ENCODE peak calls at places on chromosomes 6 and 20, in six cellular contexts. Q is HS-27A; V is mucosa of gallbladder; H is kidney glomerular epithelial cell; K is NCI-H1417; J is activated T-helper 9 cell treated with anti-CD3 and anti-CD28 coated beads, Interleukin-2, amount 50 U/mL, for 16 hours. O is an unnamed sample.

GRCh38 chr6:37897321-37897720 is 77.8 kb downstream of the ZFAND3 start:
- DNase-seq in Q (peak), V (no peak), K (no peak), H (no peak), J (no peak), O (no peak)

GRCh38 chr6:5425267-5425666 is 164.0 kb downstream of the FARS2 start:
- DNase-seq in V (no peak), J (no peak), Q (no peak), K (no peak), H (no peak), O (no peak)

GRCh38 chr6:38784506-38785235 is 69.6 kb downstream of the DNAH8 start:
- DNase-seq in H (no peak), K (no peak), J (no peak), V (no peak), Q (peak), O (no peak)

GRCh38 chr6:98924647-98925046 is 23.1 kb downstream of the FBXL4 start:
- DNase-seq in Q (no peak), H (no peak), K (no peak), V (peak), J (no peak), O (peak)

GRCh38 chr6:141426400-141426980 is 706.2 kb upstream of the GJE1 start:
- DNase-seq in V (no peak), J (no peak), Q (no peak), K (no peak), H (no peak), O (no peak)

GRCh38 chr6:44297063-44298038 is 15.8 kb downstream of the AARS2 start:
- DNase-seq in H (no peak), Q (no peak), V (peak), J (peak), K (peak), O (peak)

GRCh38 chr6:5507056-5507722 is 245.9 kb downstream of the FARS2 start:
- DNase-seq in K (no peak), H (peak), V (no peak), J (no peak), Q (no peak), O (no peak)

GRCh38 chr6:170283212-170284081 is 7.4 kb downstream of the DLL1 start:
- DNase-seq in H (no peak), J (no peak), K (no peak), Q (no peak), V (no peak), O (no peak)

GRCh38 chr6:139369568-139370046 is 4.8 kb downstream of the CITED2 start:
- DNase-seq in Q (no peak), J (no peak), V (no peak), H (peak), K (peak), O (peak)

GRCh38 chr20:3727333-3728035 is 5.0 kb upstream of the HSPA12B start:
- DNase-seq in V (no peak), Q (no peak), H (no peak), J (no peak), K (no peak), O (peak)

GRCh38 chr20:51412991-51413471 is 129.5 kb downstream of the NFATC2 start:
- DNase-seq in Q (no peak), H (no peak), K (no peak), J (no peak), V (peak), O (peak)

GRCh38 chr6:40788661-40789111 is 201.5 kb upstream of the LRFN2 start:
- DNase-seq in J (no peak), Q (no peak), H (no peak), K (no peak), V (no peak), O (peak)

GRCh38 chr20:63889241-63890200 is 5.4 kb upstream of the DNAJC5 start:
- DNase-seq in V (no peak), H (no peak), J (no peak), K (no peak), Q (no peak), O (no peak)

GRCh38 chr6:80454197-80454596 is 347.7 kb downstream of the BCKDHB start:
- DNase-seq in K (no peak), H (peak), Q (no peak), V (no peak), J (no peak), O (no peak)

GRCh38 chr20:53939554-53940355 is 130.6 kb downstream of the BCAS1 start:
- DNase-seq in J (peak), Q (peak), K (no peak), V (peak), H (peak), O (peak)

GRCh38 chr20:36950432-36951197 is 893 bp downstream of the SAMHD1 start:
- DNase-seq in K (peak), H (no peak), J (peak), V (no peak), Q (no peak), O (peak)

GRCh38 chr6:125749864-125750691 is 646 bp downstream of the HEY2 start:
- DNase-seq in K (peak), J (no peak), H (no peak), Q (no peak), V (no peak), O (peak)

GRCh38 chr6:74731204-74731603 is 474.6 kb downstream of the COL12A1 start:
- DNase-seq in K (peak), V (no peak), J (no peak), H (no peak), Q (no peak), O (no peak)

GRCh38 chr6:47698342-47698787 is at the start of gene ADGRF4:
- DNase-seq in J (no peak), Q (peak), H (peak), V (peak), K (no peak), O (peak)

GRCh38 chr6:46888031-46888430 is 33.7 kb downstream of the ADGRF5 start:
- DNase-seq in J (no peak), K (no peak), H (no peak), V (no peak), Q (no peak), O (no peak)

GRCh38 chr20:17905544-17905943 is 63.0 kb downstream of the SNX5 start:
- DNase-seq in H (no peak), K (no peak), J (no peak), V (no peak), Q (no peak), O (no peak)

GRCh38 chr6:21259660-21260059 is 333.9 kb upstream of the SOX4 start:
- DNase-seq in H (no peak), K (no peak), Q (no peak), J (no peak), V (no peak), O (peak)

GRCh38 chr6:110491644-110492317 is 15.4 kb upstream of the SLC22A16 start:
- DNase-seq in Q (no peak), H (peak), J (no peak), K (no peak), V (no peak), O (peak)

GRCh38 chr6:168895102-168895812 is 358.4 kb downstream of the THBS2 start:
- DNase-seq in V (peak), H (peak), K (peak), Q (peak), J (peak), O (peak)

GRCh38 chr6:81814365-81815109 is 62.1 kb upstream of the TENT5A start:
- DNase-seq in K (no peak), J (no peak), V (no peak), H (no peak), Q (peak), O (no peak)

GRCh38 chr6:148873154-148873553 is 126.3 kb downstream of the UST start:
- DNase-seq in Q (no peak), H (no peak), J (no peak), K (no peak), V (no peak), O (no peak)

GRCh38 chr6:105691971-105692370 is 289.1 kb upstream of the PREP start:
- DNase-seq in H (no peak), V (no peak), K (no peak), Q (no peak), J (no peak), O (peak)

GRCh38 chr6:98498891-98499290 is 335.5 kb upstream of the POU3F2 start:
- DNase-seq in H (no peak), J (no peak), K (no peak), Q (no peak), V (no peak), O (no peak)

O was measured in NCI-H69.